ENCODE peak calls at places on chromosomes 7 and 10, in six cellular contexts. M is RWPE1; S is fibroblast of pulmonary artery; U is lower leg skin; Y is CD8-positive, alpha-beta T cell; I is GM13977. F is an unnamed sample.

GRCh38 chr10:84783386-84783785 is 455.0 kb downstream of the CCSER2 start:
- DNase-seq in M (peak; percentile 42), S (peak; percentile 12), U (no peak), Y (no peak), I (peak; percentile 45), F (no peak)

GRCh38 chr10:17145239-17145638 is 15.6 kb upstream of the CUBN start:
- DNase-seq in M (no peak), S (no peak), U (no peak), Y (no peak), I (no peak), F (no peak)

GRCh38 chr10:92592761-92593552 is at the start of gene KIF11:
- DNase-seq in M (peak; percentile 96), S (peak; percentile 97), U (peak; percentile 98), Y (peak; percentile 97), I (peak; percentile 93), F (peak; percentile 96)

GRCh38 chr7:127290801-127291361 is 38.1 kb upstream of the GRM8 start:
- DNase-seq in M (no peak), S (peak; percentile 17), U (no peak), Y (no peak), I (no peak), F (peak; percentile 8)

GRCh38 chr10:88062385-88062784 is 199.0 kb downstream of the PTEN start:
- DNase-seq in M (no peak), S (no peak), U (no peak), Y (no peak), I (peak; percentile 45), F (no peak)

GRCh38 chr10:79322616-79323566 is 24.4 kb upstream of the PPIF start:
- DNase-seq in M (no peak), S (peak; percentile 70), U (peak; percentile 79), Y (peak; percentile 92), I (no peak), F (peak; percentile 59)

GRCh38 chr10:112214335-112214941 is 30.9 kb upstream of the GPAM start:
- DNase-seq in M (no peak), S (no peak), U (no peak), Y (no peak), I (no peak), F (no peak)

GRCh38 chr10:103660364-103661197 is 167.1 kb downstream of the NEURL1 start:
- DNase-seq in M (no peak), S (peak; percentile 56), U (no peak), Y (peak; percentile 51), I (peak; percentile 76), F (peak; percentile 52)

GRCh38 chr10:102455893-102456471 is 4.6 kb upstream of the C10orf95 start:
- DNase-seq in M (peak; percentile 59), S (peak; percentile 89), U (no peak), Y (no peak), I (no peak), F (peak; percentile 94)

GRCh38 chr7:27161214-27161720 is 4.1 kb downstream of the HOXA9 start:
- DNase-seq in M (no peak), S (no peak), U (no peak), Y (no peak), I (no peak), F (no peak)

GRCh38 chr7:3078458-3078857 is 34.8 kb upstream of the CARD11 start:
- DNase-seq in M (no peak), S (no peak), U (no peak), Y (no peak), I (no peak), F (no peak)

GRCh38 chr10:85565381-85565780 is 801.2 kb downstream of the GRID1 start:
- DNase-seq in M (no peak), S (no peak), U (no peak), Y (no peak), I (no peak), F (no peak)

GRCh38 chr10:103278862-103279298 is 1.9 kb downstream of the INA start:
- DNase-seq in M (peak; percentile 48), S (peak; percentile 67), U (no peak), Y (no peak), I (peak; percentile 57), F (peak; percentile 59)

GRCh38 chr7:5492249-5493020 is 68.8 kb upstream of the TNRC18 start:
- DNase-seq in M (no peak), S (no peak), U (no peak), Y (no peak), I (no peak), F (no peak)

GRCh38 chr7:7764515-7765138 is 46.2 kb upstream of the RPA3 start:
- DNase-seq in M (no peak), S (no peak), U (no peak), Y (no peak), I (no peak), F (no peak)

GRCh38 chr10:124090630-124091209 is 2.7 kb downstream of the CHST15 start:
- DNase-seq in M (no peak), S (no peak), U (no peak), Y (no peak), I (no peak), F (no peak)

GRCh38 chr7:89554209-89554608 is 600.1 kb upstream of the STEAP1 start:
- DNase-seq in M (no peak), S (no peak), U (no peak), Y (no peak), I (no peak), F (no peak)

GRCh38 chr7:94909023-94909466 is 1.7 kb downstream of the PPP1R9A start:
- DNase-seq in M (no peak), S (no peak), U (no peak), Y (no peak), I (no peak), F (no peak)

GRCh38 chr10:63522129-63522687 is 1.0 kb downstream of the REEP3 start:
- DNase-seq in M (peak; percentile 23), S (peak; percentile 17), U (no peak), Y (no peak), I (peak; percentile 49), F (no peak)

GRCh38 chr10:80274396-80275134 is 14.9 kb downstream of the MAT1A start:
- DNase-seq in M (no peak), S (no peak), U (peak; percentile 10), Y (peak; percentile 25), I (no peak), F (no peak)

GRCh38 chr7:128393526-128394330 is 16.1 kb downstream of the IMPDH1 start:
- DNase-seq in M (no peak), S (no peak), U (no peak), Y (no peak), I (no peak), F (no peak)

GRCh38 chr10:117946525-117947070 is 100.1 kb downstream of the RAB11FIP2 start:
- DNase-seq in M (no peak), S (no peak), U (no peak), Y (no peak), I (no peak), F (no peak)

GRCh38 chr7:122304604-122304975 is at the start of gene FEZF1:
- DNase-seq in M (no peak), S (peak; percentile 8), U (no peak), Y (no peak), I (no peak), F (no peak)

GRCh38 chr10:122128357-122128756 is 139.4 kb downstream of the TACC2 start:
- DNase-seq in M (no peak), S (peak; percentile 57), U (no peak), Y (no peak), I (no peak), F (peak; percentile 37)

GRCh38 chr7:21428642-21428941 is 709 bp downstream of the SP4 start:
- DNase-seq in M (no peak), S (no peak), U (no peak), Y (no peak), I (no peak), F (no peak)

GRCh38 chr7:21427861-21428641 is at the start of gene SP4:
- DNase-seq in M (peak; percentile 96), S (peak; percentile 96), U (peak; percentile 93), Y (peak; percentile 98), I (peak; percentile 96), F (peak; percentile 91)

GRCh38 chr7:21429021-21429420 is 1.1 kb downstream of the SP4 start:
- DNase-seq in M (no peak), S (no peak), U (no peak), Y (no peak), I (no peak), F (peak; percentile 1)

GRCh38 chr7:21426286-21426957 is 1.5 kb upstream of the SP4 start:
- DNase-seq in M (no peak), S (peak; percentile 39), U (no peak), Y (no peak), I (no peak), F (peak; percentile 2)

GRCh38 chr7:21426958-21427860 is 674 bp upstream of the SP4 start:
- DNase-seq in M (peak; percentile 98), S (peak; percentile 99), U (peak; percentile 98), Y (peak; percentile 99), I (peak; percentile 98), F (peak; percentile 97)
- TF ChIP-seq CTCF in M (no peak), S (no peak), U (no peak), Y (no peak), I (no peak), F (no peak)

DNA sequence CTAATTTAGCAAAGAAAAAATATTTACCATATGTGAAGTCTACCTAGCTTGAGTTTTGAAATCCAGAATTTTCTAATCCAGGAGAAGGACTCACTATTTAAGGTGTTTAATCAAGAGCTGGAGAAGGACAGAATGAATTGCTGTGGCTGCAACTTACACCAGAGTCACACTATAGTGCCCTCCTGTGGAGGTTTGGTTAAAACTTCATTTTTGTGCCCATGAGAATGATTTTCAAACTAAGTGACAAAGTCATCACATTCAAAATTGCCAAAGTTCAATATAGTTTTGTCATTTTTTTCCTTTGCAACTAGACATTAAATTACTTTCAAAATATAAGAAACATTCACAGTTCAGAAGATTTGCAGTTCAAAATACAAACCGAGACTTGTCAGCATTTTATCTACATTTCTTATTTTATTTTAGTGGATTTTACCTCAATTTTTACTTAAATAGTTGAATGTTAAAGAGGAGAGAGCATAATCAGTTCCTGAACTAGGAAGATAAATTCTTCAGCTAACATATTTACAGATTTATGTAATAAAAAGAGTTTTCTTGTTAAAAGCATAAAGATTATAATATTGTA is 70.7 kb downstream of the CABCOCO1 start:
- DNase-seq in M (peak; percentile 15), S (peak; percentile 77), U (no peak), Y (no peak), I (peak; percentile 9), F (peak; percentile 77)
- TF ChIP-seq CTCF in M (peak; percentile 69), S (peak; percentile 63), U (no peak), Y (peak; percentile 45), I (peak; percentile 51), F (peak; percentile 67)

GRCh38 chr10:56116684-56117083 is 244.4 kb downstream of the ZWINT start:
- DNase-seq in M (no peak), S (no peak), U (no peak), Y (no peak), I (no peak), F (no peak)
- TF ChIP-seq CTCF in M (no peak), S (no peak), U (no peak), Y (no peak), I (no peak), F (no peak)

GRCh38 chr10:45442670-45443069 is 68.7 kb downstream of the ALOX5 start:
- DNase-seq in M (no peak), S (no peak), U (no peak), Y (no peak), I (no peak), F (no peak)
- TF ChIP-seq CTCF in M (no peak), S (no peak), U (no peak), Y (no peak), I (peak; percentile 19), F (no peak)

F was measured in fibroblast of the aortic adventitia.